ENCODE peak calls at places on chromosomes 16 and 17, in four cellular contexts. Z is HCT116, S is heart right ventricle, C is tibial artery. W is an unnamed sample.

GRCh38 chr17:2090210-2090641 is 35.3 kb downstream of the HIC1 start:
- DNase-seq in C (no peak), S (no peak), Z (no peak), W (no peak)

GRCh38 chr16:19817875-19818274 is 66.8 kb downstream of the GPRC5B start:
- DNase-seq in S (no peak), C (no peak), Z (no peak), W (no peak)

GRCh38 chr16:49127103-49127502 is 154.5 kb downstream of the CBLN1 start:
- DNase-seq in S (no peak), Z (no peak), C (no peak), W (no peak)

GRCh38 chr16:67162439-67163163 is 1.9 kb upstream of the HSF4 start:
- DNase-seq in S (no peak), C (no peak), Z (no peak), W (no peak)

GRCh38 chr17:38892083-38892482 is 22.2 kb downstream of the LASP1 start:
- DNase-seq in C (no peak), Z (no peak), S (no peak), W (no peak)

GRCh38 chr16:21526923-21527807 is 72.2 kb upstream of the METTL9 start:
- DNase-seq in C (no peak), S (no peak), Z (no peak), W (no peak)

GRCh38 chr17:67211742-67212141 is 33.3 kb downstream of the HELZ start:
- DNase-seq in Z (no peak), S (no peak), C (no peak), W (no peak)

GRCh38 chr17:35797918-35798317 is 2.5 kb upstream of the MMP28 start:
- DNase-seq in S (no peak), C (no peak), Z (no peak), W (no peak)

GRCh38 chr17:68148936-68149335 is 98.9 kb upstream of the AMZ2 start:
- DNase-seq in Z (no peak), C (no peak), S (no peak), W (no peak)

GRCh38 chr16:30183961-30184429 is 593 bp downstream of the CORO1A start:
- DNase-seq in S (peak; percentile 40), Z (no peak), C (no peak), W (no peak)

GRCh38 chr17:32268734-32269288 is 3.2 kb downstream of the RHBDL3 start:
- DNase-seq in S (no peak), Z (no peak), C (no peak), W (no peak)

GRCh38 chr17:14393723-14394122 is 92.8 kb downstream of the HS3ST3B1 start:
- DNase-seq in C (no peak), Z (no peak), S (no peak), W (no peak)

DNA sequence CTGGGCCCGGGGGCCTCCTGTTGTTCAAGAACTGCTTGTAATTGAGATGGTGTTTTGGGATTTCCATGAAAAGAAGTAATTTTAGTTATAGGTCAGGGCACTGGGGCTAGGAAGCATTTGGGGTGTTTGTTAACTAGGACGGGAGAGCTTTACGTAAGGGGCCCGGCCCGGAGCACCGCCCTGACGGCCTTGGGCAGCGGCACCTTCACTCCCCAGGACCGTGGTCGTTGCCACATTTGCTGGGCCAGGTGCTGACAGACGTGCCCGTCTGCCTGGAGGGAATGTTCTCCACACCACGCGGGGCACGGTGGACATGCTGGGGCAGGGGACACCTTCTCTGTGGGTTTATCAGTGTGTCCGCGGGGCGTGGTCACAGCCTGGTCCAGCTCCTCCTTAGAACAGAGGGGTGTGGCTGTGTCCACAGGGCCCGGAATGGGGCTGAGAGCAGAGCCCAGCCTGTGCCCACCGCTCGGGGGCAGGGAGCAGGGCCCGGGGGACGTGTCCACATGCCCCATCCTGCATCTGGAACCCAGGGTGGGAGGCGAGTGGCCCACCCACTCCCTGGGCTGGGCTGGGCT is 57.7 kb downstream of the BAIAP2 start:
- DNase-seq in Z (no peak), S (no peak), C (no peak), W (no peak)
- H3K27ac ChIP-seq in Z (peak overlapping the region; percentile 23), S (no peak overlapping the region), C (no peak overlapping the region), W (no peak overlapping the region)

DNA sequence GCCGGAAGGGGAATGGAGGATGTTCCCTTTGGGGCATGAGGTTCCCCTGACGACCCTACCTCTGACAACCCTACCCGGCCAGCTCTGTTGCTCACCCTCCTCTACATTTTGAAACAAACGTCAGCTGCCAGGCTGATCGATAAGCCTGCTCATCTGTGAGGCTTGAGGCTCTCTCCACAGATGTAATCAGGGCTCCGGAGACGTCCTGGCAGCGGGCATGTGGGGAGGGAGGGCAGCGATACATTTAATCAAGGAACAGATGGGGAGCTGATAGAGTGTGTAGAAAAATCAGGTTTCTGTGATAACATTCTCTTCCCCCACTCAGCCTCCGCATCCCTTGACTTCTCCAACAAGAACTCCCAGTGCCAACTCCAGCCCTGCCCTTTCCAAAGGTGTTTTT is 212.3 kb upstream of the SDK2 start:
- DNase-seq in S (no peak), C (no peak), Z (no peak), W (no peak)
- H3K9me3 ChIP-seq in S (no peaks in the 10 kb centered on the region), C (no peaks in the 10 kb centered on the region), Z (no peaks in the 10 kb centered on the region), W (no peaks in the 10 kb centered on the region)

DNA sequence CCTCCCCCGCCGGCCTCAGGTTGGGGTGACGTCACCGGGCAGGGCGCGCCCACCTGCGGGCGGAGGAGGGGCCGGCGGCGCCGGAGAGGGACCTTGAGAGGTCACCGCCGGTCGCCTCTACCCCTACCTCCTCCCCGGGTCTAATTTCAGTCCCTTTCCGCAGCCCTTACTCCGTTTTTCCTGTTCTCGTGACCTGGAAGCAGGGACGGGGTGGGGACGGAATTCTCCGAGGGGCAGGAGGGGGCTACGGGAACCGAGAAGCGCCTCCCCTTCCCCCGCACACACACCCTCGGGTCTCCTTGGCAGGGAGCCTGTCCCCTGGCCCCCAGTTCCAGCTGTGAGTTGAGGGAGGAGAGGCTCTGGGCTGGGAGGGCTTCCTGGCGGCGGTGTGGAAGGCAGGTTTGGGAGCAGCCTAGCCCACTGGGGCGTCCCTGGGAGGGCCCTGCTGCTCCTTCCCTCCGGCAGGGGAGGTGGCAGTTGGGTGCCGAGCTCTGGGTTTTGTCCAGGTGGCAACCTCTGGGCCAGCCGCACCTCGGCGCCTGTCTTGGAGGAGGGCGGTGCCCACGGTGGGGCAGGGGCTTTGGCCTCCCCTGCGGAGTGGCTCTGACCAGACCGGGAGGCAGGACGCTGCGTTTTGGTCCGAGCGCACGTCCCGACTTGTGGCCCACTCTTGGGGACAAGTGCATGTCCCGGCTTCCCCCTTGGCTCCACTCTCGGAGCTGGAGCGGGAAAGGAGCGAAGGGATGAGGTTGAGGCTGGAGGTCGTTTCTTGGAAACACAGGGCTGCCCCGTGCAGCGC is 765 bp downstream of the SYNGR3 start:
- DNase-seq in Z (no peak), S (peak; percentile 20), C (no peak), W (no peak)
- H3K27ac ChIP-seq in Z (peak overlapping the region; percentile 65), S (no peak overlapping the region), C (no peak overlapping the region), W (no peak overlapping the region)

GRCh38 chr16:35184356-35184870 is 1725.0 kb downstream of the TP53TG3F start:
- DNase-seq in S (no peak), Z (no peak), C (no peak), W (no peak)

GRCh38 chr16:35181422-35182030 is 1722.1 kb downstream of the TP53TG3F start:
- DNase-seq in S (no peak), C (no peak), Z (no peak), W (no peak)

GRCh38 chr16:35182943-35183550 is 1723.6 kb downstream of the TP53TG3F start:
- DNase-seq in S (no peak), Z (no peak), C (no peak), W (no peak)

GRCh38 chr16:35182043-35182677 is 1722.7 kb downstream of the TP53TG3F start:
- DNase-seq in C (no peak), Z (no peak), S (no peak), W (no peak)

GRCh38 chr16:35180970-35181369 is 1721.6 kb downstream of the TP53TG3F start:
- DNase-seq in S (no peak), Z (no peak), C (no peak), W (no peak)
- H3K9me3 ChIP-seq in S (no peaks in the 10 kb centered on the region), Z (peaks cover 19% of the 10 kb centered on the region), C (no peaks in the 10 kb centered on the region), W (peaks cover 5% of the 10 kb centered on the region)

GRCh38 chr16:68368602-68368944 is 57.8 kb downstream of the PRMT7 start:
- DNase-seq in S (no peak), Z (no peak), C (no peak), W (no peak)
- H3K27ac ChIP-seq in S (no peak overlapping the region), Z (no peak overlapping the region), C (no peak overlapping the region), W (no peak overlapping the region)

GRCh38 chr17:22505660-22506059 is 813.3 kb downstream of the KCNJ18 start:
- DNase-seq in C (no peak), S (no peak), Z (no peak), W (no peak)
- H3K9me3 ChIP-seq in C (no peaks in the 10 kb centered on the region), S (no peaks in the 10 kb centered on the region), Z (no peaks in the 10 kb centered on the region), W (no peaks in the 10 kb centered on the region)

W was measured in SJSA1.